ENCODE peak calls at places on chromosome 1, in six cellular contexts. H is SK-N-SH, R is hepatocyte, N is OCI-LY7, W is GM23338, D is HCT116. A is an unnamed sample. For H3K79me2 and H3K9me2, the result is how much of the 10 kb centered on the place peaks cover.

GRCh38 chr1:46522969-46523320 is 28.5 kb downstream of the KNCN start:
- DNase-seq in R (no peak), W (no peak), D (no peak), N (no peak), H (no peak), A (no peak)

GRCh38 chr1:29171089-29171488 is 10.6 kb downstream of the SRSF4 start:
- DNase-seq in D (no peak), W (no peak), H (no peak), R (no peak), N (no peak), A (no peak)

GRCh38 chr1:168991667-168992475 is 114.6 kb upstream of the ATP1B1 start:
- DNase-seq in N (no peak), W (no peak), R (no peak), H (no peak), D (no peak), A (peak)

GRCh38 chr1:47984175-47984789 is 12.9 kb downstream of the TRABD2B start:
- DNase-seq in H (no peak), D (no peak), W (peak), N (no peak), R (no peak), A (no peak)

GRCh38 chr1:93148001-93148400 is 32.2 kb downstream of the TMED5 start:
- DNase-seq in D (no peak), R (no peak), H (no peak), W (no peak), N (no peak), A (no peak)

GRCh38 chr1:185681034-185681633 is 53.1 kb upstream of the HMCN1 start:
- DNase-seq in D (peak), H (peak), W (peak), N (peak), R (peak), A (peak)

GRCh38 chr1:232038704-232039103 is 412.1 kb downstream of the DISC1 start:
- DNase-seq in H (no peak), W (no peak), N (no peak), R (no peak), D (no peak), A (no peak)

GRCh38 chr1:24998554-24999245 is 68.6 kb upstream of the RUNX3 start:
- DNase-seq in W (no peak), D (no peak), R (no peak), H (no peak), N (no peak), A (no peak)

GRCh38 chr1:151897861-151898468 is 11.3 kb downstream of the THEM4 start:
- DNase-seq in D (no peak), N (no peak), R (no peak), H (no peak), W (no peak), A (no peak)

GRCh38 chr1:10054465-10054864 is 21.7 kb downstream of the UBE4B start:
- DNase-seq in W (no peak), R (no peak), N (no peak), H (no peak), D (no peak), A (no peak)

GRCh38 chr1:10048601-10049000 is 15.8 kb downstream of the UBE4B start:
- DNase-seq in R (no peak), N (no peak), H (no peak), W (no peak), D (no peak), A (no peak)

GRCh38 chr1:10052347-10052746 is 19.6 kb downstream of the UBE4B start:
- DNase-seq in R (no peak), W (no peak), N (no peak), D (no peak), H (no peak), A (no peak)

GRCh38 chr1:10050611-10051010 is 17.9 kb downstream of the UBE4B start:
- DNase-seq in D (no peak), H (no peak), R (no peak), W (no peak), N (no peak), A (no peak)

GRCh38 chr1:10051656-10052055 is 18.9 kb downstream of the UBE4B start:
- DNase-seq in W (no peak), D (no peak), R (no peak), H (no peak), N (no peak), A (no peak)
- H3K79me2 ChIP-seq in W (half or more), D (half or more), R (half or more), H (half or more), N (under half), A (half or more)

GRCh38 chr1:20974069-20974468 is 187.0 kb upstream of the HP1BP3 start:
- DNase-seq in D (no peak), R (no peak), W (no peak), N (no peak), H (no peak), A (no peak)

GRCh38 chr1:20975668-20976067 is 188.6 kb upstream of the HP1BP3 start:
- DNase-seq in W (no peak), D (no peak), R (no peak), N (no peak), H (no peak), A (no peak)

GRCh38 chr1:20972855-20973254 is 185.7 kb upstream of the HP1BP3 start:
- DNase-seq in W (no peak), R (no peak), N (no peak), D (no peak), H (no peak), A (no peak)

GRCh38 chr1:20978413-20978812 is 191.3 kb upstream of the HP1BP3 start:
- DNase-seq in W (no peak), N (no peak), H (peak), R (no peak), D (no peak), A (no peak)

GRCh38 chr1:20974951-20975350 is 187.8 kb upstream of the HP1BP3 start:
- DNase-seq in W (no peak), H (no peak), D (no peak), R (no peak), N (no peak), A (no peak)
- H3K9me2 ChIP-seq in W (under half), H (under half), D (under half), R (under half), N (under half), A (under half)

GRCh38 chr1:39113109-39113743 is 87.1 kb downstream of the NDUFS5 start:
- DNase-seq in N (no peak), D (no peak), W (no peak), R (no peak), H (no peak), A (no peak)
- H3K79me2 ChIP-seq in N (under half), D (half or more), W (half or more), R (half or more), H (half or more), A (half or more)

DNA sequence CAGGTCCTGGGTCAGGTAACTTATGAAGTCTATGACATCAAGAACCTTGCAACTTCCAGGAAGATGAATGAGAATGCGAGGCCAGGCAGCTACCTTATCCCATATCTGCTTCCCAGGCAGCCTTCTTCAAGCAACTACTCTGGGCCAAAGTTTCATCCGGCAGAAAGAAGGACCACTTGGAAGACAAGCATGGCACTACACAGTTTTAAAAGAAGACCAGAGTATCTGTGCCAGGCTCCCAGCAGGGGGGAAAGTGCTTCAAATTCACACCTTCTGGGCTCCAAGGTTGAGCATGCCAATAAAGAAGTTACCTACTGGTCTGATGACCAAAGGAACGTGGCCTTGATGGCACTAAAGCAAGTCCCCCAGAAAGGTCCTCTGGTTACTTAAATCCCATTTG is 73.4 kb downstream of the CD46 start:
- DNase-seq in N (no peak), R (no peak), D (no peak), W (no peak), H (no peak), A (no peak)
- H3K9me2 ChIP-seq in N (under half), R (under half), D (under half), W (under half), H (under half), A (under half)

GRCh38 chr1:22760453-22760852 is 49.8 kb downstream of the EPHB2 start:
- DNase-seq in D (no peak), R (no peak), H (no peak), N (no peak), W (no peak), A (no peak)

GRCh38 chr1:22756053-22756730 is 45.6 kb downstream of the EPHB2 start:
- DNase-seq in N (no peak), H (no peak), W (no peak), R (no peak), D (no peak), A (no peak)

GRCh38 chr1:22763479-22764200 is 53.0 kb downstream of the EPHB2 start:
- DNase-seq in D (no peak), W (no peak), N (no peak), R (peak), H (no peak), A (no peak)

GRCh38 chr1:22761821-22762220 is 51.2 kb downstream of the EPHB2 start:
- DNase-seq in N (no peak), D (no peak), H (peak), R (no peak), W (no peak), A (no peak)
- H3K79me2 ChIP-seq in N (under half), D (under half), H (under half), R (under half), W (under half), A (under half)

GRCh38 chr1:114466334-114467014 is 44.5 kb downstream of the TRIM33 start:
- DNase-seq in W (peak), N (peak), H (no peak), R (peak), D (no peak), A (no peak)

GRCh38 chr1:114467491-114467890 is 43.5 kb downstream of the TRIM33 start:
- DNase-seq in H (no peak), N (peak), W (no peak), D (no peak), R (no peak), A (no peak)

GRCh38 chr1:114468047-114468446 is 43.0 kb downstream of the TRIM33 start:
- DNase-seq in D (no peak), H (no peak), W (no peak), R (no peak), N (peak), A (no peak)

GRCh38 chr1:114470681-114471080 is 40.3 kb downstream of the TRIM33 start:
- DNase-seq in D (no peak), W (no peak), H (no peak), N (no peak), R (no peak), A (no peak)

DNA sequence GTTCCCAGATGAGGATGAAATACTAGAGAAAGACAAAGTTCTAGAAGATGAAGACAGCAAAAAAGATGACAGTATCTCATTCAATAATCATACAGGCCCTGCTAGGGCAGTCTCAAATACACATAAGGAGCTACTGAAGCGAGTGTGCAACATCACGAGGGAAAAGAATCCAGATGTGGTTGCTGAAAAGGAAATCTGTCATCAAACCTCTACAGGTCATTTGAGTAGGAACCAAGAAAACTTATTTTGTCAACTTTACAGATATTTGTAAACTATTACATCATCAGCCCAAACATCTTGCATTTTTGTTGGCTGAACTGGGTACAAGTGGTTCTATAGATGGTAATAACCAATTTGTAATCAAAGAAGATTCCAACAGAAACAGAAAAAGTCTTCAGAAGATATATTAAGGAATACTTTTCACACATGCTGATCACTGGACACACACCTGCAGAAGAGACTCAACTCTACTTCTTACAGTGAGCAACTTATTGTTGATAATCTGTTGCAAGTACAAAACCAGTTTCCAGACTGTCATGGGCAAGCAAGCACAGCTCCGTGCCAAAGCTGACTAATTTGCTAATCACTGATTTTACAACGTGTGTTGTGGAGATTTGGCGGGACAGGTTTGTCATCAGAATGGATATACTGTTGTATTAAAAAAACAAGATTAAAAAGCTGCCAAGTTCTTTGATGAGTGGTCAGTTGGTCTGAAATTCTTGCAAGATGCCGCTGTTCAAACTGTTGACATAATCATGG is 42.1 kb downstream of the TRIM33 start:
- DNase-seq in W (no peak), R (no peak), H (no peak), D (no peak), N (no peak), A (peak)
- H3K9me2 ChIP-seq in W (under half), R (under half), H (under half), D (under half), N (under half), A (under half)

DNA sequence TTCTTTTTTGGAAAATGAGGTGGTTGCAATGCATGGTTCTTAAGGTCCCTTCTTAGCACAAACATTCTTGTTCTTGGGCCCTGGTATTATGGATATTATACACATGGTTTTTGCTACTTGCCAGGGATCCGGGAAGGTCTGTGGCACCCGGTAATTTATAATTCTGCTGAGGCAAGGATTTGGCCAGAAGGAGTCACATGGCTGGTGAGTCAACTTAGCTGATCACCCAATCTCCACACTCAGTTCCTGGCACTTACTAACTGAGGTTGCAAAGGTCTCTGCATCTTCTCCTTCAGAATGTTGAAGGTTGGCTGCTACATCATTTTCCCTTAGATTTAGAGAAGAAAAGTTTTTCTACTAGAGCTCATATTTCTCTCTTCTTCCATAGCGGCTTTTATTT is 112.5 kb downstream of the ROR1 start:
- DNase-seq in W (no peak), R (no peak), D (no peak), N (no peak), H (no peak), A (no peak)
- H3K79me2 ChIP-seq in W (half or more), R (half or more), D (under half), N (under half), H (under half), A (under half)

GRCh38 chr1:218336353-218336752 is 8.8 kb upstream of the TGFB2 start:
- DNase-seq in W (no peak), H (peak), D (no peak), N (no peak), R (no peak), A (no peak)
- H3K9me2 ChIP-seq in W (under half), H (under half), D (under half), N (under half), R (under half), A (under half)

GRCh38 chr1:241775021-241775420 is 73.0 kb upstream of the EXO1 start:
- DNase-seq in D (no peak), N (no peak), W (no peak), H (no peak), R (no peak), A (peak)
- H3K79me2 ChIP-seq in D (under half), N (under half), W (under half), H (under half), R (under half), A (under half)